ENCODE peak calls at places on chromosomes 4 and X, in seven cellular contexts. L is body of pancreas, I is spleen, O is adrenal gland, T is cardiac muscle cell, E is Peyer's patch, B is suprapubic skin. Q is an unnamed sample.

GRCh38 chrX:106481341-106481740 is 130.4 kb upstream of the RADX start:
- DNase-seq in T (peak; percentile 49), E (peak; percentile 25), I (no peak), L (peak; percentile 50), B (no peak), O (peak; percentile 30), Q (peak; percentile 54)

GRCh38 chr4:83855044-83855443 is 319.1 kb downstream of the GPAT3 start:
- DNase-seq in B (no peak), T (peak; percentile 89), I (no peak), E (no peak), O (no peak), L (no peak), Q (no peak)

GRCh38 chr4:80202190-80202711 is 4.9 kb downstream of the PRDM8 start:
- DNase-seq in I (peak; percentile 97), O (peak; percentile 64), T (peak; percentile 79), B (peak; percentile 93), L (peak; percentile 88), E (peak; percentile 78), Q (peak; percentile 73)

GRCh38 chr4:69408451-69408850 is 87.3 kb downstream of the UGT2B4 start:
- DNase-seq in E (no peak), T (no peak), B (no peak), O (no peak), L (no peak), I (no peak), Q (no peak)

GRCh38 chrX:47030339-47030738 is 47.9 kb upstream of the RGN start:
- DNase-seq in E (no peak), B (no peak), O (no peak), L (no peak), T (peak; percentile 73), I (no peak), Q (peak; percentile 11)

GRCh38 chrX:133652185-133652584 is 236.9 kb upstream of the GPC4 start:
- DNase-seq in I (no peak), O (no peak), E (no peak), T (no peak), L (no peak), B (no peak), Q (no peak)

GRCh38 chr4:24470681-24471622 is 113.4 kb downstream of the DHX15 start:
- DNase-seq in L (peak; percentile 25), O (no peak), E (no peak), B (no peak), T (peak; percentile 50), I (no peak), Q (no peak)

GRCh38 chr4:15345134-15345533 is 82.7 kb upstream of the C1QTNF7 start:
- DNase-seq in E (no peak), L (no peak), O (no peak), B (no peak), T (no peak), I (no peak), Q (no peak)

GRCh38 chr4:2348786-2349185 is 69.7 kb downstream of the ZFYVE28 start:
- DNase-seq in O (peak; percentile 6), B (no peak), L (no peak), E (no peak), T (no peak), I (no peak), Q (no peak)

GRCh38 chrX:103253608-103254007 is 1.3 kb downstream of the TCEAL8 start:
- DNase-seq in L (no peak), T (peak; percentile 23), O (no peak), E (no peak), I (no peak), B (no peak), Q (no peak)

GRCh38 chrX:129540725-129541184 is 696 bp downstream of the OCRL start:
- DNase-seq in T (no peak), L (no peak), I (no peak), O (peak; percentile 16), B (no peak), E (no peak), Q (no peak)

GRCh38 chrX:3176439-3176820 is 135.2 kb downstream of the ARSF start:
- DNase-seq in L (no peak), E (no peak), T (peak; percentile 68), I (no peak), B (no peak), O (no peak), Q (no peak)

GRCh38 chr4:82748781-82749504 is 49.7 kb downstream of the SCD5 start:
- DNase-seq in T (peak; percentile 66), I (peak; percentile 25), B (no peak), L (no peak), E (no peak), O (no peak), Q (no peak)

GRCh38 chr4:64497526-64497925 is 88.3 kb upstream of the TECRL start:
- DNase-seq in L (no peak), E (no peak), T (peak; percentile 3), I (no peak), B (no peak), O (no peak), Q (no peak)

GRCh38 chrX:18649498-18649951 is 22.4 kb downstream of the RS1 start:
- DNase-seq in O (no peak), B (no peak), I (no peak), L (no peak), E (no peak), T (no peak), Q (no peak)

GRCh38 chr4:151468715-151469696 is 60.0 kb downstream of the FHIP1A start:
- DNase-seq in L (no peak), B (no peak), T (no peak), I (no peak), O (no peak), E (no peak), Q (no peak)

GRCh38 chr4:60241886-60242285 is 958.2 kb upstream of the ADGRL3 start:
- DNase-seq in L (no peak), O (no peak), T (no peak), E (no peak), B (no peak), I (no peak), Q (no peak)

GRCh38 chr4:98110214-98110613 is 33.1 kb downstream of the STPG2 start:
- DNase-seq in L (no peak), T (no peak), I (no peak), B (no peak), O (no peak), E (no peak), Q (no peak)

GRCh38 chr4:155249036-155249566 is 40.7 kb downstream of the NPY2R start:
- DNase-seq in B (no peak), E (no peak), I (no peak), L (no peak), O (no peak), T (no peak), Q (no peak)

DNA sequence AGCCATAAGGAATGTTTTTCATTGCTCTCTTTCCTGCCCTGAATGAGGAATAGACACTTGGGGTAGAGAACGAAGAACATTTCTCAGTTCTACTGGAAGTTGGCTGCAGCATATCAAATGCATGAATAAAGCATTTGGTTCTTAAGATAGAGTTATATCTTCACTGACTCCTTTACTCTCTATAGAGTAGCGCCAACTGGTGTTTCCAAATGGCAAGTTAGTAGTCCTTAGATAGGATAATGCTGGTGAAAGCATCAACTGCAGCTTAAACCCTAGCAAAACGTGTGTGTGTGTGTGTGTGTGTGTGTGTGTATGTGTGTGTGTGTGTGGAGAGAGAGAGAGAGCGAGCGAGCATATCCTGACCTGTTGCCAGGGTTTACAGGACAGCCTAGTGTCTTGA is 62.2 kb upstream of the FRMPD4 start:
- DNase-seq in O (no peak), T (peak; percentile 51), I (no peak), E (no peak), B (no peak), L (no peak), Q (no peak)
- TF ChIP-seq CTCF in O (no peak), T (peak; percentile 40), I (no peak), E (no peak), B (no peak), L (no peak), Q (no peak)

GRCh38 chr4:184806246-184806550 is 19.6 kb downstream of the ACSL1 start:
- DNase-seq in E (no peak), I (no peak), L (no peak), O (no peak), T (no peak), B (no peak), Q (no peak)
- H3K4me1 ChIP-seq in E (peaks cover 11% of the 10 kb centered on the region), I (peaks cover 26% of the 10 kb centered on the region), L (peaks cover 54% of the 10 kb centered on the region), O (no peaks in the 10 kb centered on the region), T (peaks cover 39% of the 10 kb centered on the region), B (peaks cover 81% of the 10 kb centered on the region), Q (no peaks in the 10 kb centered on the region)

GRCh38 chrX:11760958-11761357 is 2.9 kb downstream of the MSL3 start:
- DNase-seq in B (no peak), T (no peak), I (no peak), O (no peak), L (no peak), E (no peak), Q (no peak)

GRCh38 chrX:11757729-11758399 is at the start of gene MSL3:
- DNase-seq in L (peak; percentile 60), E (peak; percentile 48), T (peak; percentile 78), O (peak; percentile 74), I (peak; percentile 93), B (peak; percentile 78), Q (peak; percentile 45)

GRCh38 chrX:11759172-11759460 is 1.1 kb downstream of the MSL3 start:
- DNase-seq in I (peak; percentile 88), O (no peak), L (no peak), E (no peak), B (no peak), T (no peak), Q (no peak)

GRCh38 chrX:11758400-11759171 is 549 bp downstream of the MSL3 start:
- DNase-seq in O (peak; percentile 84), I (peak; percentile 96), L (peak; percentile 87), B (peak; percentile 87), E (peak; percentile 80), T (peak; percentile 85), Q (peak; percentile 83)

GRCh38 chrX:11759461-11760311 is 1.6 kb downstream of the MSL3 start:
- DNase-seq in L (peak; percentile 79), E (peak; percentile 83), B (peak; percentile 84), O (peak; percentile 89), I (no peak), T (peak; percentile 93), Q (peak; percentile 73)
- TF ChIP-seq CTCF in L (peak; percentile 32), E (peak; percentile 28), B (no peak), O (no peak), I (peak; percentile 30), T (no peak), Q (no peak)

GRCh38 chr4:140686799-140687198 is 69.4 kb downstream of the TBC1D9 start:
- DNase-seq in O (no peak), E (no peak), L (no peak), I (no peak), T (no peak), B (no peak), Q (no peak)

GRCh38 chr4:140688711-140689598 is 67.2 kb downstream of the TBC1D9 start:
- DNase-seq in T (peak; percentile 24), O (no peak), L (no peak), E (no peak), B (no peak), I (no peak), Q (no peak)

GRCh38 chr4:140690093-140690492 is 66.1 kb downstream of the TBC1D9 start:
- DNase-seq in O (no peak), B (no peak), I (no peak), E (no peak), L (no peak), T (no peak), Q (no peak)

GRCh38 chr4:140691369-140691768 is 64.8 kb downstream of the TBC1D9 start:
- DNase-seq in T (peak; percentile 82), I (no peak), E (no peak), O (no peak), B (no peak), L (no peak), Q (no peak)

DNA sequence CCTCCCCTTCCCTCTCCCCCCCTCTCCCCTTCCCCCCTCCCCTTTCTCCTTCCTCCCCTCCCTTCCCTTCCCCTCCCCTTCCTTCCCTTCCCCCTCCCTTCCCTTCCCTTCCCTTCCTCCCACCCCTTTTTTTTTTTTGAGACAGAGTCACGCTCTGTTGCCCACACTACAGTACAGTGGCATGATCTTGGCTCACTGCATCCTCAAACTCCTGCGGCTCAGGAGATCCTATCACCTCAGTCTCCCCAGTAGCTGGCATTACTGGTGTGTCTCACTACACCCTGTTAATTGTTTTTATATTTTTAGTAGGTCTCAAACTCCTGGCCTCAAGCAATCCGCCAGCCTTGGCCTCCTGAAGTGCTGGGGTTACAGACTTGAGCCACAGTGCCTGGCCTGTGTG is 66.6 kb downstream of the TBC1D9 start:
- DNase-seq in T (no peak), O (no peak), I (no peak), E (no peak), B (no peak), L (no peak), Q (no peak)
- H3K4me1 ChIP-seq in T (peaks cover 5% of the 10 kb centered on the region), O (no peaks in the 10 kb centered on the region), I (peaks cover 23% of the 10 kb centered on the region), E (no peaks in the 10 kb centered on the region), B (peaks cover 9% of the 10 kb centered on the region), L (no peaks in the 10 kb centered on the region), Q (no peaks in the 10 kb centered on the region)